ENCODE peak calls at places on chromosomes 11 and 22, in six cellular contexts. One of them, this sample, is unnamed.

GRCh38 chr11:32487270-32487669 is 51.9 kb upstream of the WT1 start:
- DNase-seq in colonic mucosa: no peak
- DNase-seq in iPS DF 6.9: no peak
- DNase-seq in effector memory CD4-positive, alpha-beta T cell: no peak
- DNase-seq in aorta: no peak
- DNase-seq in testis: peak; percentile 20
- DNase-seq in this sample: no peak

GRCh38 chr11:74806267-74806666 is 57.6 kb downstream of the RNF169 start:
- DNase-seq in colonic mucosa: no peak
- DNase-seq in iPS DF 6.9: no peak
- DNase-seq in effector memory CD4-positive, alpha-beta T cell: no peak
- DNase-seq in aorta: no peak
- DNase-seq in testis: no peak
- DNase-seq in this sample: no peak

GRCh38 chr11:62719302-62719978 is 7.8 kb downstream of the HNRNPUL2 start:
- DNase-seq in colonic mucosa: no peak
- DNase-seq in iPS DF 6.9: no peak
- DNase-seq in effector memory CD4-positive, alpha-beta T cell: no peak
- DNase-seq in aorta: no peak
- DNase-seq in testis: no peak
- DNase-seq in this sample: no peak

GRCh38 chr11:132790466-132790865 is 741.8 kb downstream of the OPCML start:
- DNase-seq in colonic mucosa: no peak
- DNase-seq in iPS DF 6.9: no peak
- DNase-seq in effector memory CD4-positive, alpha-beta T cell: no peak
- DNase-seq in aorta: no peak
- DNase-seq in testis: no peak
- DNase-seq in this sample: no peak

GRCh38 chr11:101612481-101612880 is 28.7 kb upstream of the TRPC6 start:
- DNase-seq in colonic mucosa: no peak
- DNase-seq in iPS DF 6.9: no peak
- DNase-seq in effector memory CD4-positive, alpha-beta T cell: no peak
- DNase-seq in aorta: no peak
- DNase-seq in testis: no peak
- DNase-seq in this sample: no peak

GRCh38 chr11:75347781-75348613 is 3.5 kb downstream of the ARRB1 start:
- DNase-seq in colonic mucosa: peak; percentile 52
- DNase-seq in iPS DF 6.9: no peak
- DNase-seq in effector memory CD4-positive, alpha-beta T cell: no peak
- DNase-seq in aorta: no peak
- DNase-seq in testis: peak; percentile 59
- DNase-seq in this sample: no peak

GRCh38 chr11:119371067-119371601 is 10.4 kb downstream of the USP2 start:
- DNase-seq in colonic mucosa: no peak
- DNase-seq in iPS DF 6.9: no peak
- DNase-seq in effector memory CD4-positive, alpha-beta T cell: no peak
- DNase-seq in aorta: peak; percentile 70
- DNase-seq in testis: no peak
- DNase-seq in this sample: no peak

GRCh38 chr22:42608481-42609361 is 6.0 kb downstream of the POLDIP3 start:
- DNase-seq in colonic mucosa: no peak
- DNase-seq in iPS DF 6.9: no peak
- DNase-seq in effector memory CD4-positive, alpha-beta T cell: no peak
- DNase-seq in aorta: no peak
- DNase-seq in testis: no peak
- DNase-seq in this sample: no peak

GRCh38 chr11:114180301-114181055 is 115.7 kb upstream of the NNMT start:
- DNase-seq in colonic mucosa: peak; percentile 74
- DNase-seq in iPS DF 6.9: peak; percentile 13
- DNase-seq in effector memory CD4-positive, alpha-beta T cell: no peak
- DNase-seq in aorta: peak; percentile 79
- DNase-seq in testis: peak; percentile 73
- DNase-seq in this sample: no peak

GRCh38 chr11:18741783-18742182 is 15.8 kb upstream of the IGSF22 start:
- DNase-seq in colonic mucosa: no peak
- DNase-seq in iPS DF 6.9: no peak
- DNase-seq in effector memory CD4-positive, alpha-beta T cell: no peak
- DNase-seq in aorta: no peak
- DNase-seq in testis: no peak
- DNase-seq in this sample: no peak

GRCh38 chr11:128420277-128420676 is 167.1 kb downstream of the ETS1 start:
- DNase-seq in colonic mucosa: no peak
- DNase-seq in iPS DF 6.9: no peak
- DNase-seq in effector memory CD4-positive, alpha-beta T cell: no peak
- DNase-seq in aorta: no peak
- DNase-seq in testis: no peak
- DNase-seq in this sample: no peak

GRCh38 chr11:114925591-114925990 is 247.3 kb downstream of the NXPE2 start:
- DNase-seq in colonic mucosa: no peak
- DNase-seq in iPS DF 6.9: no peak
- DNase-seq in effector memory CD4-positive, alpha-beta T cell: no peak
- DNase-seq in aorta: no peak
- DNase-seq in testis: no peak
- DNase-seq in this sample: no peak

GRCh38 chr11:31973175-31973574 is 117.7 kb upstream of the RCN1 start:
- DNase-seq in colonic mucosa: no peak
- DNase-seq in iPS DF 6.9: no peak
- DNase-seq in effector memory CD4-positive, alpha-beta T cell: no peak
- DNase-seq in aorta: no peak
- DNase-seq in testis: no peak
- DNase-seq in this sample: no peak

GRCh38 chr11:699116-699508 is 3.5 kb downstream of the TMEM80 start:
- DNase-seq in colonic mucosa: no peak
- DNase-seq in iPS DF 6.9: no peak
- DNase-seq in effector memory CD4-positive, alpha-beta T cell: no peak
- DNase-seq in aorta: no peak
- DNase-seq in testis: no peak
- DNase-seq in this sample: no peak

GRCh38 chr11:128903248-128904041 is 12.3 kb downstream of the KCNJ5 start:
- DNase-seq in colonic mucosa: no peak
- DNase-seq in iPS DF 6.9: no peak
- DNase-seq in effector memory CD4-positive, alpha-beta T cell: no peak
- DNase-seq in aorta: no peak
- DNase-seq in testis: no peak
- DNase-seq in this sample: no peak

GRCh38 chr11:34157163-34157562 is 51.7 kb downstream of the NAT10 start:
- DNase-seq in colonic mucosa: no peak
- DNase-seq in iPS DF 6.9: no peak
- DNase-seq in effector memory CD4-positive, alpha-beta T cell: no peak
- DNase-seq in aorta: no peak
- DNase-seq in testis: no peak
- DNase-seq in this sample: no peak

GRCh38 chr22:21605887-21606564 is 23.8 kb downstream of the YDJC start:
- DNase-seq in colonic mucosa: no peak
- DNase-seq in iPS DF 6.9: no peak
- DNase-seq in effector memory CD4-positive, alpha-beta T cell: no peak
- DNase-seq in aorta: no peak
- DNase-seq in testis: no peak
- DNase-seq in this sample: no peak

GRCh38 chr11:57502870-57503269 is 12.6 kb downstream of the SLC43A1 start:
- DNase-seq in colonic mucosa: no peak
- DNase-seq in iPS DF 6.9: no peak
- DNase-seq in effector memory CD4-positive, alpha-beta T cell: no peak
- DNase-seq in aorta: no peak
- DNase-seq in testis: no peak
- DNase-seq in this sample: no peak

GRCh38 chr11:65586676-65587075 is 8.9 kb downstream of the KCNK7 start:
- DNase-seq in colonic mucosa: no peak
- DNase-seq in iPS DF 6.9: no peak
- DNase-seq in effector memory CD4-positive, alpha-beta T cell: no peak
- DNase-seq in aorta: no peak
- DNase-seq in testis: no peak
- DNase-seq in this sample: no peak

GRCh38 chr11:12914401-12914912 is 94.7 kb upstream of the RASSF10 start:
- DNase-seq in colonic mucosa: peak; percentile 29
- DNase-seq in iPS DF 6.9: peak; percentile 76
- DNase-seq in effector memory CD4-positive, alpha-beta T cell: no peak
- DNase-seq in aorta: peak; percentile 88
- DNase-seq in testis: peak; percentile 47
- DNase-seq in this sample: no peak

GRCh38 chr11:71998649-71999310 is at the start of gene IL18BP:
- DNase-seq in colonic mucosa: no peak
- DNase-seq in iPS DF 6.9: no peak
- DNase-seq in effector memory CD4-positive, alpha-beta T cell: no peak
- DNase-seq in aorta: peak; percentile 68
- DNase-seq in testis: no peak
- DNase-seq in this sample: no peak

GRCh38 chr22:49101225-49101624 is 726.4 kb downstream of the BRD1 start:
- DNase-seq in colonic mucosa: no peak
- DNase-seq in iPS DF 6.9: no peak
- DNase-seq in effector memory CD4-positive, alpha-beta T cell: no peak
- DNase-seq in aorta: no peak
- DNase-seq in testis: no peak
- DNase-seq in this sample: no peak

GRCh38 chr22:49099089-49099488 is 728.6 kb downstream of the BRD1 start:
- DNase-seq in colonic mucosa: no peak
- DNase-seq in iPS DF 6.9: no peak
- DNase-seq in effector memory CD4-positive, alpha-beta T cell: no peak
- DNase-seq in aorta: no peak
- DNase-seq in testis: no peak
- DNase-seq in this sample: no peak

GRCh38 chr22:49100764-49101163 is 726.9 kb downstream of the BRD1 start:
- DNase-seq in colonic mucosa: no peak
- DNase-seq in iPS DF 6.9: no peak
- DNase-seq in effector memory CD4-positive, alpha-beta T cell: no peak
- DNase-seq in aorta: peak; percentile 63
- DNase-seq in testis: no peak
- DNase-seq in this sample: no peak

GRCh38 chr22:49099496-49100124 is 728.1 kb downstream of the BRD1 start:
- DNase-seq in colonic mucosa: no peak
- DNase-seq in iPS DF 6.9: no peak
- DNase-seq in effector memory CD4-positive, alpha-beta T cell: no peak
- DNase-seq in aorta: peak; percentile 88
- DNase-seq in testis: no peak
- DNase-seq in this sample: no peak

DNA sequence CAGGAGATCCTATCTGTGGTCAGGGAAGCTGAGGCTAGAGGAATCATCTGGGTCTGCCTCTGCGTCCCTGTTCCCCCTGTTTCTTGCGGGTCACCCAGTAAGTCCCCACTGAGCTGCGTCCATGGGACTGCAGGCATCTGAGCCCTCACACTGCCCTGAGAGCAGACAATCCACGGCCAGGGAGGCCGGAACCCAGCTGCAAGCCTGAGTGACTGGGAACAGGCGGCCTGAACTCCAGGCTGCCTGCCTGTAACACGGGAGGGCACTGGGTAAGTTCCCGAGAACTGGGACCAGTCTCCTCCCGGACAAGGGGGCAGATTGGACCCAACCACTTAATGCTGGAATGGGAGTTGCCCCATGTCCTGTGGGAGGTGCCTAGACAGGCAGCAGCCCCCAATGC is 727.4 kb downstream of the BRD1 start:
- DNase-seq in colonic mucosa: no peak
- DNase-seq in iPS DF 6.9: no peak
- DNase-seq in effector memory CD4-positive, alpha-beta T cell: no peak
- DNase-seq in aorta: peak; percentile 48
- DNase-seq in testis: no peak
- DNase-seq in this sample: no peak
- H3K9me3 ChIP-seq in colonic mucosa: no peaks in the 10 kb centered on the region
- H3K9me3 ChIP-seq in iPS DF 6.9: peaks cover 32% of the 10 kb centered on the region
- H3K9me3 ChIP-seq in effector memory CD4-positive, alpha-beta T cell: no peaks in the 10 kb centered on the region
- H3K9me3 ChIP-seq in aorta: no peaks in the 10 kb centered on the region
- H3K9me3 ChIP-seq in testis: no peaks in the 10 kb centered on the region
- H3K9me3 ChIP-seq in this sample: no peaks in the 10 kb centered on the region

GRCh38 chr11:134951305-134951700 is 539.3 kb upstream of the B3GAT1 start:
- DNase-seq in colonic mucosa: no peak
- DNase-seq in iPS DF 6.9: no peak
- DNase-seq in effector memory CD4-positive, alpha-beta T cell: no peak
- DNase-seq in aorta: peak; percentile 83
- DNase-seq in testis: no peak
- DNase-seq in this sample: no peak
- H3K4me3 ChIP-seq in colonic mucosa: no peak overlapping the region
- H3K4me3 ChIP-seq in iPS DF 6.9: no peak overlapping the region
- H3K4me3 ChIP-seq in effector memory CD4-positive, alpha-beta T cell: no peak overlapping the region
- H3K4me3 ChIP-seq in aorta: no peak overlapping the region
- H3K4me3 ChIP-seq in testis: no peak overlapping the region
- H3K4me3 ChIP-seq in this sample: no peak overlapping the region

DNA sequence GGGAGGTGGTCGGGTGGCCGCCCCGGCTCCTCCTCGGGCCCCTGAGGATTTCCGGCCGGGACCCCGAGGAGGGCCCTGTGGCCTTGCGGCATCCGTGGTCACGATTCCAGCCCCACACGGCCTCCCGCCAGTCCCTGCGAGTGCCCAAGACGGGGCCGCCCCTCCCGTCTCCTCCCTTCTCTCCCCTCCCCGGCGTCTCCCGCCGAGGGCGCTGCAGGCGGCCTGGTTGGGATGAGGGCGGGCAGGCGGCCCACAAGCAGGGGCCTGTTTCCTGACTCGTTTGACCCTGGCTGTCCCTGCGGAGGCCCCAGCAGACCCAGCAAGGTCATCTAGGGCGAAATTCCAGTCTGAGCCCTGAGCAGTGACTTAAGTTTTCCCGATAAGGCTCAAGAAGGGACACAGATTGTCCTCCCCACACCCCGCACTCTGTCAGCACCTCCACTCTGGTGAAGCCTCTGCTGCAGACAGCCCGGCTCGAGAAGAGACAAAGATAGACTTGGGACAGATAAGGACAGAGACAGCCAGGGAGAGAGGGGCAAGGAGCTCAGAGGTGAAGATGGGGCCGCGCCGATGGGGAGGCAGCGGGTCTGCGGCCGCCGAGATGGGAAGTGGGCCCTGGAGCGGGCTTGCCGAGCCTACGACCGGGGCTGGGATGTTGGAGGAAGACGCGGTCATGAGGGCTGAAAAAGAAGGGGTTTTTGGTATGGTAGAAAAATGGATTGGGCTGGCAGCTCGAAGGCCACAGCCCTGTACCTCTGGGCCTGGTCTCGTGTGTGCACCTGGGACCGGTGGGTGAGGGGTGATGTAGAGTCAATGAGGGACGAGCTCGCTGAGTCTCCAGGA is 95.0 kb downstream of the SWAP70 start:
- DNase-seq in colonic mucosa: peak; percentile 83
- DNase-seq in iPS DF 6.9: no peak
- DNase-seq in effector memory CD4-positive, alpha-beta T cell: peak; percentile 19
- DNase-seq in aorta: peak; percentile 92
- DNase-seq in testis: peak; percentile 76
- DNase-seq in this sample: peak; percentile 21
- H3K4me1 ChIP-seq in colonic mucosa: peaks cover 14% of the 10 kb centered on the region
- H3K4me1 ChIP-seq in iPS DF 6.9: peaks cover 4% of the 10 kb centered on the region
- H3K4me1 ChIP-seq in effector memory CD4-positive, alpha-beta T cell: peaks cover 20% of the 10 kb centered on the region
- H3K4me1 ChIP-seq in aorta: no peaks in the 10 kb centered on the region
- H3K4me1 ChIP-seq in testis: peaks cover 23% of the 10 kb centered on the region
- H3K4me1 ChIP-seq in this sample: peaks cover 14% of the 10 kb centered on the region

GRCh38 chr22:49435596-49435995 is 392.1 kb downstream of the BRD1 start:
- DNase-seq in colonic mucosa: no peak
- DNase-seq in iPS DF 6.9: no peak
- DNase-seq in effector memory CD4-positive, alpha-beta T cell: no peak
- DNase-seq in aorta: no peak
- DNase-seq in testis: no peak
- DNase-seq in this sample: no peak

GRCh38 chr22:49433717-49434611 is 393.7 kb downstream of the BRD1 start:
- DNase-seq in colonic mucosa: no peak
- DNase-seq in iPS DF 6.9: no peak
- DNase-seq in effector memory CD4-positive, alpha-beta T cell: no peak
- DNase-seq in aorta: no peak
- DNase-seq in testis: no peak
- DNase-seq in this sample: no peak

GRCh38 chr22:49431559-49431958 is 396.1 kb downstream of the BRD1 start:
- DNase-seq in colonic mucosa: no peak
- DNase-seq in iPS DF 6.9: no peak
- DNase-seq in effector memory CD4-positive, alpha-beta T cell: no peak
- DNase-seq in aorta: no peak
- DNase-seq in testis: no peak
- DNase-seq in this sample: no peak

GRCh38 chr22:49432211-49432905 is 395.3 kb downstream of the BRD1 start:
- DNase-seq in colonic mucosa: no peak
- DNase-seq in iPS DF 6.9: no peak
- DNase-seq in effector memory CD4-positive, alpha-beta T cell: no peak
- DNase-seq in aorta: no peak
- DNase-seq in testis: no peak
- DNase-seq in this sample: no peak

GRCh38 chr22:49433044-49433443 is 394.6 kb downstream of the BRD1 start:
- DNase-seq in colonic mucosa: no peak
- DNase-seq in iPS DF 6.9: no peak
- DNase-seq in effector memory CD4-positive, alpha-beta T cell: no peak
- DNase-seq in aorta: no peak
- DNase-seq in testis: no peak
- DNase-seq in this sample: no peak
- H3K9me3 ChIP-seq in colonic mucosa: no peaks in the 10 kb centered on the region
- H3K9me3 ChIP-seq in iPS DF 6.9: peaks cover 22% of the 10 kb centered on the region
- H3K9me3 ChIP-seq in effector memory CD4-positive, alpha-beta T cell: no peaks in the 10 kb centered on the region
- H3K9me3 ChIP-seq in aorta: peaks cover 7% of the 10 kb centered on the region
- H3K9me3 ChIP-seq in testis: no peaks in the 10 kb centered on the region
- H3K9me3 ChIP-seq in this sample: no peaks in the 10 kb centered on the region